ENCODE peak calls at places on chromosomes 5 and 9, in seven cellular contexts. F is tibial artery; Q is naive thymus-derived CD4-positive, alpha-beta T cell; A is GM12878; W is breast epithelium; V is left lung; O is CD8-positive, alpha-beta memory T cell. U is an unnamed sample.
A peak's percentile ranks its signal among the peaks of the same experiment; 100 is the strongest.

GRCh38 chr5:66807743-66808142 is 211.6 kb downstream of the MAST4 start:
- DNase-seq in F (no peak), Q (no peak), A (no peak), W (no peak), V (no peak), O (no peak), U (no peak)

GRCh38 chr9:134384811-134385479 is 58.7 kb downstream of the RXRA start:
- DNase-seq in F (no peak), Q (no peak), A (no peak), W (no peak), V (no peak), O (no peak), U (no peak)

GRCh38 chr5:122311888-122312669 is at the start of gene SNCAIP:
- DNase-seq in F (peak; percentile 64), Q (no peak), A (no peak), W (no peak), V (peak; percentile 85), O (no peak), U (peak; percentile 39)

GRCh38 chr5:171272996-171273970 is 35.8 kb upstream of the TLX3 start:
- DNase-seq in F (no peak), Q (no peak), A (no peak), W (no peak), V (no peak), O (no peak), U (no peak)

GRCh38 chr5:117486879-117487391 is 912.3 kb upstream of the SEMA6A start:
- DNase-seq in F (no peak), Q (no peak), A (no peak), W (no peak), V (no peak), O (no peak), U (no peak)

GRCh38 chr9:35725362-35725761 is 6.6 kb downstream of the TLN1 start:
- DNase-seq in F (no peak), Q (no peak), A (no peak), W (no peak), V (no peak), O (no peak), U (no peak)

GRCh38 chr5:139470821-139471300 is at the start of gene SMIM33:
- DNase-seq in F (no peak), Q (peak; percentile 27), A (no peak), W (no peak), V (peak; percentile 81), O (no peak), U (no peak)

GRCh38 chr5:35134278-35135030 is 86.7 kb upstream of the AGXT2 start:
- DNase-seq in F (no peak), Q (no peak), A (no peak), W (no peak), V (no peak), O (no peak), U (no peak)

GRCh38 chr5:133387091-133387490 is 225.2 kb downstream of the FSTL4 start:
- DNase-seq in F (no peak), Q (no peak), A (no peak), W (no peak), V (no peak), O (no peak), U (no peak)

GRCh38 chr9:70043689-70044449 is at the start of gene MAMDC2:
- DNase-seq in F (peak; percentile 77), Q (no peak), A (no peak), W (peak; percentile 46), V (peak; percentile 86), O (no peak), U (peak; percentile 76)

GRCh38 chr9:17630531-17630949 is 51.7 kb downstream of the SH3GL2 start:
- DNase-seq in F (no peak), Q (no peak), A (no peak), W (no peak), V (no peak), O (no peak), U (no peak)

GRCh38 chr5:148084269-148084668 is 20.5 kb downstream of the SPINK5 start:
- DNase-seq in F (no peak), Q (no peak), A (no peak), W (no peak), V (no peak), O (no peak), U (no peak)

GRCh38 chr5:140840978-140841962 is at the start of gene PCDHA8:
- DNase-seq in F (no peak), Q (no peak), A (no peak), W (no peak), V (no peak), O (no peak), U (no peak)

GRCh38 chr5:63409737-63410136 is 552.5 kb downstream of the HTR1A start:
- DNase-seq in F (no peak), Q (no peak), A (no peak), W (no peak), V (no peak), O (no peak), U (no peak)

GRCh38 chr9:120891255-120891954 is 14.4 kb upstream of the PHF19 start:
- DNase-seq in F (no peak), Q (peak; percentile 73), A (no peak), W (no peak), V (no peak), O (peak; percentile 31), U (no peak)

GRCh38 chr5:168447748-168448147 is 38.5 kb upstream of the RARS1 start:
- DNase-seq in F (no peak), Q (no peak), A (no peak), W (no peak), V (no peak), O (no peak), U (no peak)

GRCh38 chr5:95901676-95902646 is 59.7 kb downstream of the ELL2 start:
- DNase-seq in F (no peak), Q (no peak), A (no peak), W (no peak), V (no peak), O (no peak), U (no peak)

GRCh38 chr5:42022383-42022782 is 97.3 kb downstream of the FBXO4 start:
- DNase-seq in F (no peak), Q (no peak), A (no peak), W (no peak), V (no peak), O (no peak), U (no peak)

GRCh38 chr5:135156715-135157404 is 122.8 kb upstream of the PITX1 start:
- DNase-seq in F (no peak), Q (no peak), A (no peak), W (no peak), V (no peak), O (no peak), U (no peak)

GRCh38 chr5:101425345-101425744 is 522.3 kb upstream of the ST8SIA4 start:
- DNase-seq in F (no peak), Q (no peak), A (no peak), W (no peak), V (no peak), O (no peak), U (no peak)

GRCh38 chr5:64869419-64869818 is 100.7 kb downstream of the CWC27 start:
- DNase-seq in F (no peak), Q (no peak), A (no peak), W (no peak), V (no peak), O (no peak), U (no peak)

GRCh38 chr5:88660947-88661869 is 221.8 kb downstream of the MEF2C start:
- DNase-seq in F (no peak), Q (no peak), A (no peak), W (no peak), V (peak; percentile 82), O (no peak), U (no peak)

GRCh38 chr9:21674894-21675293 is 127.5 kb upstream of the MTAP start:
- DNase-seq in F (no peak), Q (no peak), A (no peak), W (no peak), V (no peak), O (no peak), U (no peak)

GRCh38 chr9:19085295-19085694 is 17.4 kb downstream of the HAUS6 start:
- DNase-seq in F (no peak), Q (peak; percentile 31), A (no peak), W (no peak), V (no peak), O (no peak), U (no peak)

GRCh38 chr9:2601785-2602378 is 19.7 kb upstream of the VLDLR start:
- DNase-seq in F (no peak), Q (no peak), A (no peak), W (no peak), V (no peak), O (no peak), U (no peak)

GRCh38 chr5:139844472-139845145 is 49.0 kb downstream of the PSD2 start:
- DNase-seq in F (peak; percentile 69), Q (peak; percentile 53), A (peak; percentile 23), W (peak; percentile 66), V (peak; percentile 82), O (peak; percentile 57), U (peak; percentile 70)

GRCh38 chr9:86944974-86945867 is 2.1 kb downstream of the GAS1 start:
- DNase-seq in F (no peak), Q (no peak), A (no peak), W (no peak), V (peak; percentile 78), O (no peak), U (no peak)

GRCh38 chr5:62960781-62961180 is 382.2 kb downstream of the LRRC70 start:
- DNase-seq in F (no peak), Q (no peak), A (no peak), W (no peak), V (no peak), O (no peak), U (no peak)

GRCh38 chr9:112680731-112681402 is 37.0 kb downstream of the INIP start:
- DNase-seq in F (no peak), Q (no peak), A (no peak), W (no peak), V (no peak), O (no peak), U (no peak)

GRCh38 chr9:76852026-76852425 is 53.9 kb downstream of the PRUNE2 start:
- DNase-seq in F (no peak), Q (no peak), A (no peak), W (no peak), V (no peak), O (no peak), U (no peak)

GRCh38 chr5:141851195-141851874 is 26.9 kb downstream of the PCDH1 start:
- DNase-seq in F (no peak), Q (no peak), A (no peak), W (no peak), V (no peak), O (no peak), U (no peak)
- H3K27ac ChIP-seq in F (peak overlapping the region; percentile 100), Q (no peak overlapping the region), A (no peak overlapping the region), W (peak overlapping the region; percentile 97), V (peak overlapping the region; percentile 94), O (no peak overlapping the region), U (peak overlapping the region; percentile 98)

GRCh38 chr9:6212722-6213375 is 2.8 kb upstream of the IL33 start:
- DNase-seq in F (no peak), Q (no peak), A (no peak), W (no peak), V (no peak), O (no peak), U (no peak)
- H3K36me3 ChIP-seq in F (no peaks in the 10 kb centered on the region), Q (no peaks in the 10 kb centered on the region), A (no peaks in the 10 kb centered on the region), W (no peaks in the 10 kb centered on the region), V (no peaks in the 10 kb centered on the region), O (no peaks in the 10 kb centered on the region), U (no peaks in the 10 kb centered on the region)

GRCh38 chr5:176644294-176644693 is 3.0 kb upstream of the TSPAN17 start:
- DNase-seq in F (no peak), Q (no peak), A (no peak), W (no peak), V (peak; percentile 8), O (no peak), U (no peak)
- H3K27ac ChIP-seq in F (no peak overlapping the region), Q (no peak overlapping the region), A (no peak overlapping the region), W (no peak overlapping the region), V (no peak overlapping the region), O (no peak overlapping the region), U (no peak overlapping the region)

GRCh38 chr9:32411753-32412152 is 27.3 kb downstream of the ACO1 start:
- DNase-seq in F (no peak), Q (no peak), A (no peak), W (no peak), V (no peak), O (no peak), U (no peak)
- H3K36me3 ChIP-seq in F (peaks cover 55% of the 10 kb centered on the region), Q (peaks cover 3% of the 10 kb centered on the region), A (no peaks in the 10 kb centered on the region), W (peaks cover 17% of the 10 kb centered on the region), V (no peaks in the 10 kb centered on the region), O (peaks cover 9% of the 10 kb centered on the region), U (peaks cover 98% of the 10 kb centered on the region)